ENCODE peak calls at places on chromosomes 3 and 15, in nine cellular contexts. B, X, T, O, H, C, K, U and E are unnamed samples.

GRCh38 chr15:91655891-91656290 is 197.6 kb upstream of the SLCO3A1 start:
- DNase-seq in B (no peak), X (no peak), T (no peak), O (no peak), H (no peak), C (no peak), K (no peak), U (no peak), E (no peak)

GRCh38 chr15:57873564-57874209 is 167.2 kb downstream of the POLR2M start:
- DNase-seq in B (no peak), X (no peak), T (no peak), O (no peak), H (no peak), C (no peak), K (no peak), U (no peak), E (no peak)

GRCh38 chr15:79403501-79403900 is 28.6 kb upstream of the MINAR1 start:
- DNase-seq in B (no peak), X (no peak), T (no peak), O (no peak), H (no peak), C (no peak), K (no peak), U (no peak), E (no peak)

GRCh38 chr15:70488002-70488605 is 275.3 kb downstream of the UACA start:
- DNase-seq in B (peak; percentile 75), X (peak; percentile 87), T (peak; percentile 70), O (peak; percentile 62), H (peak; percentile 75), C (peak; percentile 59), K (peak; percentile 67), U (peak; percentile 69), E (peak; percentile 62)

GRCh38 chr3:24829632-24830229 is 335.1 kb upstream of the THRB start:
- DNase-seq in B (no peak), X (no peak), T (peak; percentile 22), O (no peak), H (peak; percentile 46), C (no peak), K (peak; percentile 14), U (no peak), E (no peak)

GRCh38 chr3:172946061-172946460 is 195.0 kb downstream of the SPATA16 start:
- DNase-seq in B (no peak), X (no peak), T (no peak), O (no peak), H (no peak), C (no peak), K (no peak), U (no peak), E (no peak)

GRCh38 chr3:126321490-126321889 is 35.7 kb downstream of the KLF15 start:
- DNase-seq in B (no peak), X (peak; percentile 37), T (no peak), O (no peak), H (no peak), C (no peak), K (no peak), U (no peak), E (no peak)

GRCh38 chr3:71109977-71110285 is 473.6 kb downstream of the FOXP1 start:
- DNase-seq in B (no peak), X (no peak), T (no peak), O (no peak), H (no peak), C (no peak), K (no peak), U (no peak), E (no peak)

GRCh38 chr3:110736332-110736731 is 335.3 kb upstream of the NECTIN3 start:
- DNase-seq in B (no peak), X (no peak), T (no peak), O (no peak), H (no peak), C (no peak), K (no peak), U (no peak), E (no peak)

GRCh38 chr3:126607214-126607908 is 47.6 kb downstream of the TXNRD3 start:
- DNase-seq in B (no peak), X (no peak), T (no peak), O (no peak), H (no peak), C (no peak), K (no peak), U (no peak), E (no peak)

GRCh38 chr3:36937492-36937891 is 7.4 kb downstream of the TRANK1 start:
- DNase-seq in B (no peak), X (no peak), T (no peak), O (no peak), H (no peak), C (no peak), K (no peak), U (no peak), E (no peak)

DNA sequence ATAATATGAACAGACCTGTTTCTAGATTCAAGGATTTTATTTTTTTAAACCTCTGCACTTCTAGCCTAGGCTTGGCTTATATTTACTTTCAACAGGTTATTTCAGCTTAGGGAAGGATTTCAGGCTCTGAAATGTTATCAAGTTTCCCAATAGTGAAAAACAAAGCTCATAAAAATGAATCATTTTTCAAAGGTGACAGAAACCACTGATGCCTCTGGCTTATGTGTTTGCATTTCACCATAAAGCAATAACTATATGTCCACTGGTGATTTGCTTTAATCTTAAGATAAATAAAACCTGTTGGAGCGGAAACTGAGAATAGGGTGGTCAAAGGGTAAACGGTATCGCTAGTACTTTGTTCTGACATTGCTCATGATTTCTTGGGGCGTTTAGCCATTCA is 141.2 kb upstream of the LRIG1 start:
- DNase-seq in B (no peak), X (no peak), T (no peak), O (no peak), H (peak; percentile 34), C (no peak), K (no peak), U (no peak), E (no peak)
- TF ChIP-seq CTCF in B (no peak), X (no peak), T (no peak), O (no peak), H (no peak), C (no peak), K (no peak), U (no peak), E (no peak)

GRCh38 chr15:61839541-61839940 is 220.7 kb downstream of the VPS13C start:
- DNase-seq in B (no peak), X (no peak), T (no peak), O (no peak), H (no peak), C (no peak), K (no peak), U (no peak), E (no peak)

GRCh38 chr15:61832223-61832622 is 228.0 kb downstream of the VPS13C start:
- DNase-seq in B (no peak), X (no peak), T (no peak), O (no peak), H (no peak), C (no peak), K (no peak), U (no peak), E (no peak)

GRCh38 chr15:61835029-61835428 is 225.2 kb downstream of the VPS13C start:
- DNase-seq in B (no peak), X (no peak), T (no peak), O (no peak), H (no peak), C (no peak), K (no peak), U (no peak), E (no peak)

GRCh38 chr15:61834076-61834697 is 226.1 kb downstream of the VPS13C start:
- DNase-seq in B (peak; percentile 79), X (peak; percentile 90), T (peak; percentile 80), O (peak; percentile 85), H (peak; percentile 81), C (peak; percentile 67), K (peak; percentile 82), U (peak; percentile 82), E (peak; percentile 84)

GRCh38 chr15:61835476-61836106 is 224.7 kb downstream of the VPS13C start:
- DNase-seq in B (no peak), X (peak; percentile 73), T (peak; percentile 67), O (peak; percentile 49), H (peak; percentile 61), C (peak; percentile 56), K (peak; percentile 68), U (peak; percentile 58), E (peak; percentile 60)
- H3K4me3 ChIP-seq in B (no peak overlapping the region), X (peak overlapping the region; percentile 52), T (no peak overlapping the region), O (no peak overlapping the region), H (no peak overlapping the region), C (no peak overlapping the region), K (peak overlapping the region; percentile 47), U (no peak overlapping the region), E (no peak overlapping the region)

DNA sequence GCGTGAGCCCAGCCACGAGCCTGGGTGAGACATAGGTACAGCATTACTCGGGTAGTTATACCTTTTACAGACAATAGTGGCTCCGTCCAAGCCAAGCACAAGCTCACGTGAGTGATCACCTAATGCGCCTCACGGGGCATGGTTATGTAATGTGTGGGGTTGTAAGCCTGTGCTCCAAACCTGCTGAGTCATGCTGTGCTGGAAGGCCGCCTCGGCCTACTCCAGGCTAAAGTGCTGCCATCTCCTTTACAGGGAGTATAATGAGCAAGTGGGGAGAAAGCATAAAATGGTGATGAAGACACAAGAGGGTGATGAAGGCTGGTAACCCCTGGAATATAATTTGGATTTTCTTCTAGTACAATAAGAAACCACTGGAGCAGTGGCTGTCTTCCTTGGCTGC is 175.8 kb upstream of the STT3B start:
- DNase-seq in B (peak; percentile 75), X (no peak), T (peak; percentile 28), O (no peak), H (no peak), C (peak; percentile 56), K (no peak), U (no peak), E (no peak)
- H3K27me3 ChIP-seq in B (no peaks in the 10 kb centered on the region), X (no peaks in the 10 kb centered on the region), T (no peaks in the 10 kb centered on the region), O (no peaks in the 10 kb centered on the region), H (no peaks in the 10 kb centered on the region), C (no peaks in the 10 kb centered on the region), K (no peaks in the 10 kb centered on the region), U (no peaks in the 10 kb centered on the region), E (no peaks in the 10 kb centered on the region)

GRCh38 chr3:129482721-129483120 is 42.7 kb downstream of the IFT122 start:
- DNase-seq in B (no peak), X (no peak), T (no peak), O (no peak), H (no peak), C (no peak), K (no peak), U (no peak), E (no peak)
- TF ChIP-seq CTCF in B (no peak), X (no peak), T (no peak), O (no peak), H (no peak), C (no peak), K (no peak), U (peak; percentile 20), E (no peak)

GRCh38 chr3:157460253-157460652 is 23.6 kb downstream of the PTX3 start:
- DNase-seq in B (no peak), X (no peak), T (no peak), O (no peak), H (no peak), C (no peak), K (no peak), U (no peak), E (no peak)
- H3K4me3 ChIP-seq in B (no peak overlapping the region), X (no peak overlapping the region), T (no peak overlapping the region), O (no peak overlapping the region), H (no peak overlapping the region), C (no peak overlapping the region), K (no peak overlapping the region), U (no peak overlapping the region), E (no peak overlapping the region)

GRCh38 chr3:49333091-49333490 is 6.8 kb downstream of the USP4 start:
- DNase-seq in B (no peak), X (no peak), T (no peak), O (no peak), H (no peak), C (no peak), K (no peak), U (no peak), E (no peak)
- H3K27me3 ChIP-seq in B (no peaks in the 10 kb centered on the region), X (no peaks in the 10 kb centered on the region), T (no peaks in the 10 kb centered on the region), O (no peaks in the 10 kb centered on the region), H (no peaks in the 10 kb centered on the region), C (no peaks in the 10 kb centered on the region), K (no peaks in the 10 kb centered on the region), U (no peaks in the 10 kb centered on the region), E (no peaks in the 10 kb centered on the region)

GRCh38 chr15:47624503-47624902 is 92.8 kb upstream of the SEMA6D start:
- DNase-seq in B (no peak), X (no peak), T (no peak), O (no peak), H (no peak), C (no peak), K (no peak), U (no peak), E (no peak)
- TF ChIP-seq CTCF in B (no peak), X (no peak), T (no peak), O (no peak), H (no peak), C (no peak), K (no peak), U (no peak), E (no peak)